ENCODE peak calls at places on chromosome 18, in four cellular contexts. T is endothelial cell of umbilical vein, P is neuronal stem cell, J is colonic mucosa. C is an unnamed sample.

GRCh38 chr18:76056467-76057194 is 438.4 kb downstream of the ZNF516 start:
- DNase-seq in T (no peak), P (no peak), J (no peak), C (no peak)

GRCh38 chr18:63540131-63540530 is 2.0 kb upstream of the SERPINB12 start:
- DNase-seq in T (no peak), J (no peak), P (peak; percentile 30), C (no peak)

GRCh38 chr18:38611036-38611964 is 1045.7 kb upstream of the CELF4 start:
- DNase-seq in J (no peak), P (no peak), T (no peak), C (no peak)

GRCh38 chr18:44885507-44885906 is 204.8 kb downstream of the SETBP1 start:
- DNase-seq in P (no peak), J (no peak), T (no peak), C (no peak)

GRCh38 chr18:75438891-75439290 is 11.4 kb upstream of the SMIM21 start:
- DNase-seq in P (no peak), T (no peak), J (no peak), C (no peak)

GRCh38 chr18:58490238-58490637 is 138.7 kb downstream of the ALPK2 start:
- DNase-seq in T (no peak), P (no peak), J (peak; percentile 70), C (no peak)

GRCh38 chr18:23565916-23566547 is 20.3 kb downstream of the NPC1 start:
- DNase-seq in T (no peak), P (no peak), J (no peak), C (no peak)

GRCh38 chr18:13893418-13893760 is 21.9 kb downstream of the MC2R start:
- DNase-seq in P (no peak), J (no peak), T (no peak), C (no peak)

GRCh38 chr18:42484648-42485047 is 529.6 kb downstream of the PIK3C3 start:
- DNase-seq in J (no peak), P (no peak), T (no peak), C (no peak)

GRCh38 chr18:75265872-75266271 is 55.3 kb downstream of the TSHZ1 start:
- DNase-seq in J (no peak), T (no peak), P (no peak), C (no peak)

GRCh38 chr18:55552498-55553189 is 35.3 kb downstream of the TCF4 start:
- DNase-seq in P (no peak), T (no peak), J (no peak), C (no peak)

GRCh38 chr18:3230401-3231334 is 10.9 kb upstream of the MYOM1 start:
- DNase-seq in J (peak; percentile 42), T (no peak), P (no peak), C (no peak)

GRCh38 chr18:22637787-22638186 is 220.1 kb upstream of the CTAGE1 start:
- DNase-seq in T (no peak), P (no peak), J (no peak), C (no peak)

GRCh38 chr18:79791141-79791972 is 6.4 kb upstream of the KCNG2 start:
- DNase-seq in P (no peak), J (no peak), T (no peak), C (peak; percentile 41)

GRCh38 chr18:3499498-3499897 is 49.5 kb downstream of the TGIF1 start:
- DNase-seq in P (no peak), T (no peak), J (no peak), C (no peak)

GRCh38 chr18:45571714-45572113 is 43.6 kb upstream of the SLC14A2 start:
- DNase-seq in J (no peak), P (no peak), T (no peak), C (no peak)

GRCh38 chr18:26096852-26097251 is 6.4 kb upstream of the SS18 start:
- DNase-seq in J (no peak), P (no peak), T (no peak), C (no peak)

GRCh38 chr18:74921057-74921820 is 287.7 kb downstream of the PTGR3 start:
- DNase-seq in P (no peak), J (no peak), T (no peak), C (no peak)

GRCh38 chr18:37720706-37721105 is 155.1 kb upstream of the CELF4 start:
- DNase-seq in P (no peak), J (no peak), T (no peak), C (no peak)

GRCh38 chr18:45228989-45229388 is 386.3 kb upstream of the SLC14A2 start:
- DNase-seq in P (no peak), T (no peak), J (no peak), C (no peak)

GRCh38 chr18:59697236-59697932 is at the start of gene CCBE1:
- DNase-seq in J (peak; percentile 73), P (peak; percentile 81), T (peak; percentile 34), C (peak; percentile 89)

GRCh38 chr18:28177828-28178635 is 1.1 kb upstream of the CDH2 start:
- DNase-seq in T (peak; percentile 46), P (peak; percentile 80), J (no peak), C (peak; percentile 73)

GRCh38 chr18:61333746-61334490 is 688 bp downstream of the CDH20 start:
- DNase-seq in T (no peak), J (no peak), P (peak; percentile 35), C (peak; percentile 70)

GRCh38 chr18:71136487-71136886 is 847.6 kb downstream of the SOCS6 start:
- DNase-seq in J (no peak), P (no peak), T (no peak), C (no peak)

GRCh38 chr18:77114564-77115391 is 17.8 kb downstream of the MBP start:
- DNase-seq in T (peak; percentile 82), J (peak; percentile 87), P (no peak), C (peak; percentile 97)

GRCh38 chr18:58213931-58214431 is 170.0 kb downstream of the NEDD4L start:
- DNase-seq in J (no peak), T (no peak), P (no peak), C (no peak)

GRCh38 chr18:46632401-46633089 is 24.5 kb downstream of the LOXHD1 start:
- DNase-seq in J (no peak), P (no peak), T (no peak), C (no peak)

GRCh38 chr18:72866901-72867701 is 686 bp downstream of the NETO1 start:
- DNase-seq in J (no peak), T (no peak), P (peak; percentile 32), C (no peak)

GRCh38 chr18:72866572-72866900 is 1.3 kb downstream of the NETO1 start:
- DNase-seq in T (no peak), J (no peak), P (peak; percentile 0), C (no peak)

GRCh38 chr18:72868666-72869661 is 1.2 kb upstream of the NETO1 start:
- DNase-seq in T (no peak), P (peak; percentile 18), J (no peak), C (no peak)

GRCh38 chr18:72869786-72870185 is 2.0 kb upstream of the NETO1 start:
- DNase-seq in P (peak; percentile 1), T (no peak), J (no peak), C (no peak)

DNA sequence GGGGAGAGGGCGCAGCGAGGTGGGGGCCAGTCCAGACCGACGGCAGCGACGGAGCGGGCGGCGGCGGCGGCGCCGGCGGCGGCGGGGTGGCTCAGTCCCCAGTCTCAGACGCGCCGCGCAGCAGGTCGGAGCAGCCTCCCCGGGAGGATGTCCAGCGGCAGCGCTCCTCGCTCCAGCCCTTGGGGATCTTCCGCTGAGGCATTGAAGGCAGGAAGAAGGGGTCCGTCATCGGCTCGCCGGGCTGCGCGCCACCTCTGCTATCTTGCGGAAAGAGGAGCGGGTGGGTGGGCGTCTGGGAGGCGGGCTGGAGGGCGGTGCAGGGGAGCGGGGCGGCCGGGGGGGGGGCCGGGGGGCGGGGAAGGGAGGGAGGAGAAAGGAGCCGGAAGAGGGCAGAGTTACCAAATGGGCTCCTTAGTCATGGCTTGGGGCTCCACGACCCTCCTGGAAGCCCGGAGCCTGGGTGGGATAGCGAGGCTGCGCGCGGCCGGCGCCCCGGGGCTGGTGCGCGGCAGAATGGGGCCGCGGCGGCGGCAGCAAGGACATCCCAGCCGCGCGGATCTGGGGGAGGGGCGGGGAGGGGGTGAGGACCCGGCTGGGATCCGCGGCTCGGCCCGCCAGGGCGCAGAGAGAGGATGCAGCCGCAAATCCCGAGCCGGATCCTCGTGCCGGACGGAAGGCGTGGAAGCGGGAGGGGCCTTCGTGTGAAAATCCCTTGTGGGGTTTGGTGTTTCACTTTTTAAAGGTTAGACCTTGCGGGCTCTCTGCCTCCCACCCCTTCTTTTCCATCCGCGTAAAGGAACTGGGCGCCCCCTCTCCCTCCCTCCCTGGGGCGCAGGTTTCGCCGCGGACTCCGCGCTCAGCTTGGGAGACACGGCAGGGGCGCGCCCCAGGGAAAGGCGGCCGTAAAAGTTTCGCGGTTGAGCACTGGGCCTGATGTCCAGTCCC is at the start of gene NETO1:
- DNase-seq in P (peak; percentile 49), J (no peak), T (no peak), C (peak; percentile 67)
- H3K9ac ChIP-seq in P (peak within 1 kb of the TSS; percentile 88), J (no peak within 1 kb of the TSS), T (no peak within 1 kb of the TSS), C (no peak within 1 kb of the TSS)

DNA sequence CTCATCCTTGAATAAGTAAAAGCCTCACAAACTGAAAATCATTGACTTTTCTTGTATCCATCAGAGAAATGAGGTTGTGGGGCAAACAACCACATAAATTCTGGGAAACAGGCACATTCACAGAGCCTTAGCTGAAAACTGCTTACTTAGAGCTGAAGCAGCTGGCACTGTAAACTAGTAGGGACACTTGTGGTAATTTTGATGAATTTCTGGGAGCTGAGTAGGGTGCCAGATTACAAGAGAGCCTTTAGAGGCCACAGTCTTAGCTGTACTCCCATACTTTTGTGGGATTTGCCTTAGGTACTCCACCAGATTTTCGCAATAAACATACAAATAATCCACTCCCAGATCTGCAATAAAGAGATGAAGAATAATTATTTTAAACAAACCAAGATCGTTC is 315.2 kb downstream of the TMX3 start:
- DNase-seq in P (no peak), J (no peak), T (no peak), C (no peak)
- H3K4me3 ChIP-seq in P (no peak overlapping the region), J (no peak overlapping the region), T (no peak overlapping the region), C (no peak overlapping the region)

GRCh38 chr18:50268022-50268747 is 1.9 kb upstream of the CFAP53 start:
- DNase-seq in P (peak; percentile 50), J (peak; percentile 90), T (peak; percentile 77), C (peak; percentile 94)
- H3K9ac ChIP-seq in P (no peak overlapping the region), J (peak overlapping the region; percentile 59), T (peak overlapping the region; percentile 66), C (peak overlapping the region; percentile 29)

GRCh38 chr18:48763714-48764100 is 187.1 kb downstream of the SMAD7 start:
- DNase-seq in T (no peak), J (no peak), P (no peak), C (peak; percentile 14)

GRCh38 chr18:48762022-48762421 is 188.7 kb downstream of the SMAD7 start:
- DNase-seq in T (no peak), P (no peak), J (no peak), C (peak; percentile 14)

GRCh38 chr18:48764452-48764851 is 186.3 kb downstream of the SMAD7 start:
- DNase-seq in T (no peak), J (no peak), P (no peak), C (peak; percentile 37)

GRCh38 chr18:48762836-48763713 is 187.7 kb downstream of the SMAD7 start:
- DNase-seq in T (no peak), P (no peak), J (no peak), C (peak; percentile 68)

DNA sequence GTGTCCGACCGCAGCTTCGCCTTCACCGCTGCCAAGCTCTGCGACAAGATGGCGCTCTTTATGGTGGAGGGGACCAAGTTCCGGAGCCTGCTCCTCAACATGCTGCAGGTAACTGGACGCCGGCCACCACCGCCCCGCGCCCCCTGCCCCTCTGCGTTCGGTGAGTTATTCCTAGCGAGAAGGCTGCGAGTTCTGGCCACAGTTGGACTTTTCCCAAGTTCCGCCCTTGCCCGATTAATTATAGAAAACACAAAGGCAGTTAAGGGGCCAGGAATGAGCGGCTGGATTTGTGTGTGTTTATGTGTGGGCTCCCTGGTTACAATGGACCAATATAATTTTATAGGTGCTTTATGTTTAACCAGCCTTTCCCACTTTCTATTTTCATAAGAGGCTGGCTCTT is 189.2 kb downstream of the SMAD7 start:
- DNase-seq in P (no peak), T (no peak), J (peak; percentile 69), C (no peak)
- H3K4me3 ChIP-seq in P (no peak overlapping the region), T (no peak overlapping the region), J (peak overlapping the region; percentile 20), C (no peak overlapping the region)

C was measured in kidney.